ENCODE peak calls at places on chromosomes 5 and 9, in seven cellular contexts. M is adrenal gland, E is ELF-1, B is activated gamma-delta T cell treated with Interleukin-2 at 50 U/mL for 16 hours, L is left lung, P is astrocyte of the cerebellum, R is MG63. H is an unnamed sample.

GRCh38 chr9:122948313-122948712 is 7.5 kb downstream of the RABGAP1 start:
- DNase-seq in M (no peak), E (no peak), B (no peak), L (no peak), P (no peak), R (no peak), H (no peak)

GRCh38 chr5:96432245-96433065 is 593 bp downstream of the PCSK1 start:
- DNase-seq in M (no peak), E (peak; percentile 77), B (no peak), L (no peak), P (peak; percentile 75), R (peak; percentile 77), H (peak; percentile 41)

GRCh38 chr5:181217805-181218065 is 5.3 kb upstream of the TRIM41 start:
- DNase-seq in M (no peak), E (no peak), B (peak; percentile 37), L (no peak), P (no peak), R (no peak), H (no peak)

GRCh38 chr9:806285-807156 is 35.0 kb upstream of the DMRT1 start:
- DNase-seq in M (peak; percentile 25), E (peak; percentile 12), B (no peak), L (no peak), P (peak; percentile 38), R (no peak), H (peak; percentile 58)

GRCh38 chr9:99296375-99296951 is 74.4 kb downstream of the SEC61B start:
- DNase-seq in M (no peak), E (no peak), B (peak; percentile 19), L (peak; percentile 77), P (no peak), R (no peak), H (no peak)

GRCh38 chr9:121954477-121955175 is 138.5 kb downstream of the TTLL11 start:
- DNase-seq in M (peak; percentile 82), E (no peak), B (no peak), L (no peak), P (peak; percentile 90), R (no peak), H (no peak)

GRCh38 chr9:459491-460444 is 245.1 kb downstream of the DOCK8 start:
- DNase-seq in M (no peak), E (peak; percentile 15), B (no peak), L (no peak), P (no peak), R (no peak), H (no peak)

GRCh38 chr9:124079176-124079925 is 67.8 kb downstream of the LHX2 start:
- DNase-seq in M (peak; percentile 34), E (peak; percentile 63), B (no peak), L (no peak), P (peak; percentile 8), R (peak; percentile 88), H (no peak)

GRCh38 chr9:77212801-77213200 is 35.5 kb downstream of the VPS13A start:
- DNase-seq in M (no peak), E (no peak), B (no peak), L (no peak), P (no peak), R (no peak), H (no peak)

GRCh38 chr9:14768561-14769234 is 46.2 kb upstream of the CER1 start:
- DNase-seq in M (peak; percentile 45), E (peak; percentile 28), B (no peak), L (no peak), P (peak; percentile 59), R (peak; percentile 76), H (peak; percentile 61)

GRCh38 chr5:175698401-175699115 is 40.7 kb downstream of the HRH2 start:
- DNase-seq in M (no peak), E (peak; percentile 10), B (no peak), L (peak; percentile 60), P (no peak), R (no peak), H (no peak)

GRCh38 chr5:79692586-79692985 is 3.0 kb downstream of the CMYA5 start:
- DNase-seq in M (no peak), E (no peak), B (no peak), L (no peak), P (no peak), R (no peak), H (no peak)

GRCh38 chr5:1010181-1010510 is 1.5 kb downstream of the NKD2 start:
- DNase-seq in M (no peak), E (peak; percentile 38), B (no peak), L (no peak), P (no peak), R (peak; percentile 33), H (no peak)

GRCh38 chr5:83586874-83587776 is 115.6 kb downstream of the VCAN start:
- DNase-seq in M (no peak), E (no peak), B (no peak), L (no peak), P (no peak), R (peak; percentile 31), H (no peak)

GRCh38 chr5:1011741-1012315 is 3.2 kb downstream of the NKD2 start:
- DNase-seq in M (no peak), E (no peak), B (no peak), L (peak; percentile 61), P (no peak), R (peak; percentile 0), H (no peak)

GRCh38 chr5:116446356-116447005 is 128.1 kb downstream of the SEMA6A start:
- DNase-seq in M (no peak), E (no peak), B (no peak), L (peak; percentile 53), P (no peak), R (no peak), H (no peak)

GRCh38 chr5:10709409-10709808 is 51.6 kb downstream of the DAP start:
- DNase-seq in M (no peak), E (no peak), B (no peak), L (no peak), P (no peak), R (no peak), H (no peak)

GRCh38 chr5:110106750-110107149 is 417.0 kb downstream of the MAN2A1 start:
- DNase-seq in M (no peak), E (no peak), B (no peak), L (no peak), P (no peak), R (no peak), H (no peak)

GRCh38 chr9:79572032-79572890 is 496 bp downstream of the TLE4 start:
- DNase-seq in M (peak; percentile 60), E (peak; percentile 55), B (no peak), L (peak; percentile 91), P (no peak), R (peak; percentile 54), H (peak; percentile 39)

GRCh38 chr5:73694089-73694488 is 68.1 kb downstream of the ARHGEF28 start:
- DNase-seq in M (no peak), E (no peak), B (no peak), L (no peak), P (no peak), R (no peak), H (no peak)

GRCh38 chr5:167392252-167392651 is 899.2 kb upstream of the WWC1 start:
- DNase-seq in M (no peak), E (peak; percentile 3), B (no peak), L (no peak), P (no peak), R (no peak), H (no peak)

GRCh38 chr5:50672663-50673062 is 6.2 kb downstream of the PARP8 start:
- DNase-seq in M (no peak), E (no peak), B (no peak), L (no peak), P (no peak), R (no peak), H (no peak)

GRCh38 chr9:83623634-83623991 is 670 bp downstream of the IDNK start:
- DNase-seq in M (no peak), E (no peak), B (no peak), L (no peak), P (no peak), R (no peak), H (no peak)

GRCh38 chr9:117091529-117091928 is 323.3 kb downstream of the ASTN2 start:
- DNase-seq in M (no peak), E (peak; percentile 44), B (no peak), L (no peak), P (no peak), R (no peak), H (peak; percentile 41)

GRCh38 chr9:129131300-129132145 is 20.3 kb downstream of the PTPA start:
- DNase-seq in M (peak; percentile 85), E (peak; percentile 91), B (peak; percentile 87), L (peak; percentile 94), P (no peak), R (peak; percentile 62), H (peak; percentile 93)

GRCh38 chr5:34687269-34688011 is 31.3 kb downstream of the RAI14 start:
- DNase-seq in M (no peak), E (no peak), B (no peak), L (no peak), P (peak; percentile 49), R (peak; percentile 33), H (no peak)

GRCh38 chr9:5326893-5327548 is 12.7 kb downstream of the RLN1 start:
- DNase-seq in M (no peak), E (peak; percentile 93), B (peak; percentile 61), L (peak; percentile 78), P (no peak), R (no peak), H (peak; percentile 19)

GRCh38 chr5:159208508-159209437 is 580 bp downstream of the RNF145 start:
- DNase-seq in M (peak; percentile 60), E (peak; percentile 72), B (peak; percentile 12), L (peak; percentile 82), P (no peak), R (peak; percentile 43), H (peak; percentile 73)

GRCh38 chr5:67773439-67773988 is 442.0 kb upstream of the PIK3R1 start:
- DNase-seq in M (no peak), E (peak; percentile 25), B (no peak), L (no peak), P (no peak), R (peak; percentile 23), H (peak; percentile 12)

GRCh38 chr9:115289757-115290208 is 171.8 kb upstream of the TNC start:
- DNase-seq in M (no peak), E (no peak), B (no peak), L (no peak), P (peak; percentile 83), R (no peak), H (no peak)

GRCh38 chr5:151051931-151052608 is 28.8 kb downstream of the TNIP1 start:
- DNase-seq in M (no peak), E (no peak), B (no peak), L (no peak), P (no peak), R (no peak), H (no peak)

GRCh38 chr5:117455236-117456233 is 880.9 kb upstream of the SEMA6A start:
- DNase-seq in M (peak; percentile 18), E (peak; percentile 78), B (no peak), L (peak; percentile 26), P (no peak), R (no peak), H (peak; percentile 55)

GRCh38 chr5:113330533-113331200 is 104.1 kb downstream of the TSSK1B start:
- DNase-seq in M (peak; percentile 64), E (no peak), B (no peak), L (no peak), P (no peak), R (peak; percentile 75), H (peak; percentile 34)

GRCh38 chr5:159412284-159413046 is 82.2 kb upstream of the IL12B start:
- DNase-seq in M (no peak), E (no peak), B (peak; percentile 71), L (no peak), P (no peak), R (peak; percentile 8), H (no peak)

H was measured in iPS-NIHi11.